ENCODE peak calls at places on chromosomes 13 and 19, in six cellular contexts. M is HFF-Myc; F is NCI-H1092 treated with DMSO at 0.1 percent for 48 hours; W is WTC11; N is stimulated activated CD4-positive, alpha-beta T cell treated with anti-CD3 and anti-CD28 coated beads, Interleukin-2, amount 100 ng/mL, for 4 hours; L is neural crest cell. I is an unnamed sample.

GRCh38 chr13:98978280-98978679 is 416 bp upstream of the DOCK9 start:
- DNase-seq in L (no peak), W (no peak), F (no peak), N (no peak), M (peak; percentile 69), I (no peak)

GRCh38 chr19:45169602-45170001 is 8.4 kb downstream of the TRAPPC6A start:
- DNase-seq in F (no peak), W (no peak), N (no peak), L (no peak), M (no peak), I (no peak)

GRCh38 chr13:22505489-22505888 is 675.3 kb upstream of the SGCG start:
- DNase-seq in W (no peak), F (no peak), L (no peak), N (no peak), M (no peak), I (no peak)

GRCh38 chr19:34402074-34402600 is 2.1 kb upstream of the PDCD2L start:
- DNase-seq in L (no peak), F (peak; percentile 9), M (no peak), W (no peak), N (no peak), I (no peak)

GRCh38 chr13:76014618-76015315 is 378.6 kb downstream of the LMO7 start:
- DNase-seq in F (no peak), M (no peak), L (no peak), W (no peak), N (no peak), I (no peak)

GRCh38 chr13:49976314-49977258 is 20.3 kb upstream of the TRIM13 start:
- DNase-seq in N (peak; percentile 65), L (peak; percentile 61), M (peak; percentile 51), F (peak; percentile 63), W (peak; percentile 76), I (peak; percentile 14)

GRCh38 chr13:96984061-96984508 is 10.2 kb downstream of the OXGR1 start:
- DNase-seq in L (no peak), W (peak; percentile 34), F (no peak), N (no peak), M (no peak), I (no peak)

GRCh38 chr19:583968-584239 is 5.8 kb upstream of the HCN2 start:
- DNase-seq in L (no peak), F (no peak), N (no peak), M (no peak), W (no peak), I (no peak)

GRCh38 chr13:28012383-28012782 is 23.9 kb upstream of the URAD start:
- DNase-seq in F (no peak), L (no peak), M (no peak), W (no peak), N (no peak), I (no peak)

GRCh38 chr19:46489445-46490272 is 6.0 kb downstream of the PNMA8B start:
- DNase-seq in F (no peak), M (no peak), W (peak; percentile 55), L (no peak), N (no peak), I (no peak)